ENCODE peak calls at places on chromosomes 5 and 9, in four cellular contexts. K, H, P and M are unnamed samples.

GRCh38 chr9:34037626-34038025 is 11.1 kb downstream of the UBAP2 start:
- DNase-seq in P (no peak), K (no peak), H (no peak), M (no peak)

GRCh38 chr5:10246761-10247160 is 2.9 kb downstream of the ATPSCKMT start:
- DNase-seq in H (no peak), K (no peak), P (no peak), M (no peak)

GRCh38 chr9:136858844-136859757 is 7.0 kb downstream of the MAMDC4 start:
- DNase-seq in K (no peak), P (peak; percentile 51), H (no peak), M (peak; percentile 92)

GRCh38 chr9:95724253-95724991 is 151.1 kb upstream of the ERCC6L2 start:
- DNase-seq in K (peak; percentile 22), H (no peak), P (no peak), M (no peak)

GRCh38 chr5:6188344-6188743 is 190.0 kb downstream of the MED10 start:
- DNase-seq in H (no peak), K (no peak), P (no peak), M (no peak)

GRCh38 chr9:20023237-20023928 is 234.5 kb upstream of the SLC24A2 start:
- DNase-seq in P (no peak), K (no peak), H (no peak), M (no peak)

GRCh38 chr9:37986001-37986400 is 82.1 kb upstream of the SLC25A51 start:
- DNase-seq in P (no peak), H (no peak), K (no peak), M (no peak)

GRCh38 chr5:53126514-53126913 is 17.0 kb upstream of the MOCS2 start:
- DNase-seq in K (no peak), H (no peak), P (no peak), M (no peak)

GRCh38 chr5:19739691-19740090 is 248.3 kb downstream of the CDH18 start:
- DNase-seq in P (no peak), H (peak; percentile 4), K (no peak), M (no peak)

GRCh38 chr9:89753472-89754055 is 148.8 kb downstream of the GADD45G start:
- DNase-seq in H (no peak), P (no peak), K (no peak), M (no peak)

GRCh38 chr5:31161772-31162171 is 31.7 kb upstream of the CDH6 start:
- DNase-seq in K (no peak), H (peak; percentile 84), P (no peak), M (no peak)

GRCh38 chr9:14097215-14097614 is 216.7 kb downstream of the NFIB start:
- DNase-seq in H (no peak), K (no peak), P (peak; percentile 30), M (peak; percentile 53)

GRCh38 chr9:16309350-16310271 is 560.9 kb downstream of the BNC2 start:
- DNase-seq in P (no peak), H (peak; percentile 56), K (no peak), M (peak; percentile 30)